ENCODE peak calls at places on chromosomes 11 and 22, in four cellular contexts. One of them, this sample, is unnamed.

GRCh38 chr11:120563698-120564572 is 52.4 kb downstream of the GRIK4 start:
- DNase-seq in ecto neural progenitor cell: peak
- DNase-seq in body of pancreas: peak
- DNase-seq in nephron progenitor cell: peak
- DNase-seq in this sample: no peak

GRCh38 chr11:119897046-119897440 is 168.0 kb upstream of the NECTIN1 start:
- DNase-seq in ecto neural progenitor cell: no peak
- DNase-seq in body of pancreas: no peak
- DNase-seq in nephron progenitor cell: no peak
- DNase-seq in this sample: no peak

GRCh38 chr11:10325398-10326079 is 20.7 kb downstream of the ADM start:
- DNase-seq in body of pancreas: no peak
- DNase-seq in nephron progenitor cell: no peak
- DNase-seq in ecto neural progenitor cell: no peak
- DNase-seq in this sample: no peak

GRCh38 chr11:123357353-123357989 is 72.6 kb upstream of the GRAMD1B start:
- DNase-seq in ecto neural progenitor cell: no peak
- DNase-seq in body of pancreas: no peak
- DNase-seq in nephron progenitor cell: no peak
- DNase-seq in this sample: no peak

GRCh38 chr22:20430641-20431519 is 6.7 kb downstream of the SCARF2 start:
- DNase-seq in body of pancreas: peak
- DNase-seq in nephron progenitor cell: peak
- DNase-seq in ecto neural progenitor cell: peak
- DNase-seq in this sample: no peak

GRCh38 chr11:113505046-113505445 is 29.8 kb upstream of the DRD2 start:
- DNase-seq in ecto neural progenitor cell: peak
- DNase-seq in body of pancreas: no peak
- DNase-seq in nephron progenitor cell: no peak
- DNase-seq in this sample: no peak

GRCh38 chr22:37806409-37807338 is 1.1 kb upstream of the GCAT start:
- DNase-seq in nephron progenitor cell: peak
- DNase-seq in ecto neural progenitor cell: no peak
- DNase-seq in body of pancreas: peak
- DNase-seq in this sample: no peak

GRCh38 chr11:12206529-12206928 is 96.1 kb downstream of the MICAL2 start:
- DNase-seq in body of pancreas: no peak
- DNase-seq in ecto neural progenitor cell: no peak
- DNase-seq in nephron progenitor cell: no peak
- DNase-seq in this sample: no peak

GRCh38 chr11:102410382-102410784 is 42.2 kb downstream of the TMEM123 start:
- DNase-seq in body of pancreas: no peak
- DNase-seq in nephron progenitor cell: no peak
- DNase-seq in ecto neural progenitor cell: no peak
- DNase-seq in this sample: no peak

GRCh38 chr22:49291781-49292180 is 535.9 kb downstream of the BRD1 start:
- DNase-seq in ecto neural progenitor cell: peak
- DNase-seq in body of pancreas: no peak
- DNase-seq in nephron progenitor cell: no peak
- DNase-seq in this sample: no peak

GRCh38 chr22:33654173-33654890 is 265.9 kb downstream of the LARGE1 start:
- DNase-seq in ecto neural progenitor cell: no peak
- DNase-seq in nephron progenitor cell: no peak
- DNase-seq in body of pancreas: no peak
- DNase-seq in this sample: no peak

GRCh38 chr11:71580057-71581003 is 2.3 kb downstream of the KRTAP5-11 start:
- DNase-seq in ecto neural progenitor cell: peak
- DNase-seq in nephron progenitor cell: peak
- DNase-seq in body of pancreas: peak
- DNase-seq in this sample: peak

GRCh38 chr11:13137778-13138400 is 128.8 kb downstream of the RASSF10 start:
- DNase-seq in body of pancreas: no peak
- DNase-seq in ecto neural progenitor cell: no peak
- DNase-seq in nephron progenitor cell: no peak
- DNase-seq in this sample: no peak

GRCh38 chr22:42635531-42635930 is 4.9 kb downstream of the ATP5MGL start:
- DNase-seq in nephron progenitor cell: no peak
- DNase-seq in ecto neural progenitor cell: peak
- DNase-seq in body of pancreas: no peak
- DNase-seq in this sample: no peak

GRCh38 chr22:38970548-38970947 is 11.6 kb upstream of the APOBEC3B start:
- DNase-seq in body of pancreas: no peak
- DNase-seq in ecto neural progenitor cell: no peak
- DNase-seq in nephron progenitor cell: no peak
- DNase-seq in this sample: no peak

GRCh38 chr22:23216331-23217170 is 36.2 kb downstream of the BCR start:
- DNase-seq in ecto neural progenitor cell: no peak
- DNase-seq in nephron progenitor cell: no peak
- DNase-seq in body of pancreas: no peak
- DNase-seq in this sample: no peak

GRCh38 chr22:43381693-43382092 is 30.1 kb upstream of the MPPED1 start:
- DNase-seq in ecto neural progenitor cell: no peak
- DNase-seq in body of pancreas: no peak
- DNase-seq in nephron progenitor cell: no peak
- DNase-seq in this sample: no peak

GRCh38 chr22:27810566-27810965 is 9.0 kb upstream of the MN1 start:
- DNase-seq in nephron progenitor cell: peak
- DNase-seq in ecto neural progenitor cell: no peak
- DNase-seq in body of pancreas: peak
- DNase-seq in this sample: no peak

GRCh38 chr22:40679964-40680818 is 907 bp downstream of the MCHR1 start:
- DNase-seq in ecto neural progenitor cell: peak
- DNase-seq in body of pancreas: no peak
- DNase-seq in nephron progenitor cell: no peak
- DNase-seq in this sample: no peak

GRCh38 chr11:56531856-56532255 is 11.2 kb downstream of the OR5M11 start:
- DNase-seq in ecto neural progenitor cell: no peak
- DNase-seq in nephron progenitor cell: no peak
- DNase-seq in body of pancreas: no peak
- DNase-seq in this sample: no peak

GRCh38 chr11:92057849-92058442 is 166.7 kb upstream of the FAT3 start:
- DNase-seq in ecto neural progenitor cell: no peak
- DNase-seq in body of pancreas: no peak
- DNase-seq in nephron progenitor cell: no peak
- DNase-seq in this sample: no peak

GRCh38 chr22:42414565-42415298 is 17.5 kb downstream of the NFAM1 start:
- DNase-seq in nephron progenitor cell: no peak
- DNase-seq in ecto neural progenitor cell: no peak
- DNase-seq in body of pancreas: no peak
- DNase-seq in this sample: no peak

GRCh38 chr11:63534895-63535461 is 1.6 kb upstream of the PLAAT4 start:
- DNase-seq in nephron progenitor cell: no peak
- DNase-seq in ecto neural progenitor cell: no peak
- DNase-seq in body of pancreas: no peak
- DNase-seq in this sample: no peak

GRCh38 chr11:94880216-94880615 is 93.1 kb downstream of the CWC15 start:
- DNase-seq in body of pancreas: no peak
- DNase-seq in nephron progenitor cell: no peak
- DNase-seq in ecto neural progenitor cell: no peak
- DNase-seq in this sample: no peak

GRCh38 chr11:125724125-125724524 is 22.0 kb upstream of the PATE1 start:
- DNase-seq in nephron progenitor cell: no peak
- DNase-seq in ecto neural progenitor cell: no peak
- DNase-seq in body of pancreas: no peak
- DNase-seq in this sample: no peak

GRCh38 chr11:34721646-34722045 is 100.8 kb downstream of the EHF start:
- DNase-seq in nephron progenitor cell: no peak
- DNase-seq in body of pancreas: no peak
- DNase-seq in ecto neural progenitor cell: no peak
- DNase-seq in this sample: no peak

GRCh38 chr22:18947905-18948304 is 11.8 kb upstream of the PRODH start:
- DNase-seq in nephron progenitor cell: peak
- DNase-seq in ecto neural progenitor cell: no peak
- DNase-seq in body of pancreas: no peak
- DNase-seq in this sample: no peak

GRCh38 chr11:80929406-80929805 is 1488.6 kb upstream of the TENM4 start:
- DNase-seq in body of pancreas: no peak
- DNase-seq in nephron progenitor cell: no peak
- DNase-seq in ecto neural progenitor cell: no peak
- DNase-seq in this sample: no peak

GRCh38 chr11:47152953-47153950 is 23.4 kb downstream of the ARFGAP2 start:
- DNase-seq in body of pancreas: peak
- DNase-seq in ecto neural progenitor cell: peak
- DNase-seq in nephron progenitor cell: peak
- DNase-seq in this sample: peak

GRCh38 chr11:808427-809286 is 1.1 kb upstream of the RPLP2 start:
- DNase-seq in body of pancreas: no peak
- DNase-seq in ecto neural progenitor cell: no peak
- DNase-seq in nephron progenitor cell: no peak
- DNase-seq in this sample: no peak

GRCh38 chr22:39242809-39243442 is 1.9 kb downstream of the PDGFB start:
- DNase-seq in body of pancreas: peak
- DNase-seq in nephron progenitor cell: no peak
- DNase-seq in ecto neural progenitor cell: no peak
- DNase-seq in this sample: no peak

GRCh38 chr11:44333271-44334218 is 23.6 kb upstream of the ALX4 start:
- DNase-seq in ecto neural progenitor cell: no peak
- DNase-seq in body of pancreas: no peak
- DNase-seq in nephron progenitor cell: no peak
- DNase-seq in this sample: no peak

GRCh38 chr11:122686106-122686505 is 30.6 kb downstream of the UBASH3B start:
- DNase-seq in ecto neural progenitor cell: no peak
- DNase-seq in nephron progenitor cell: no peak
- DNase-seq in body of pancreas: no peak
- DNase-seq in this sample: no peak

GRCh38 chr22:24442352-24442744 is 14.9 kb downstream of the ADORA2A start:
- DNase-seq in body of pancreas: no peak
- DNase-seq in ecto neural progenitor cell: no peak
- DNase-seq in nephron progenitor cell: no peak
- DNase-seq in this sample: no peak